ENCODE peak calls at places on chromosomes 7 and 10, in four cellular contexts. X, R, H and N are unnamed samples.
A peak's percentile ranks its signal among the peaks of the same experiment; 100 is the strongest.

GRCh38 chr10:74177140-74177677 is 26.2 kb downstream of the ADK start:
- DNase-seq in X (no peak), R (peak; percentile 54), H (no peak), N (peak; percentile 81)

GRCh38 chr10:16116404-16117304 is 256.3 kb upstream of the MINDY3 start:
- DNase-seq in R (peak; percentile 23), X (peak; percentile 9), H (peak; percentile 3), N (peak; percentile 52)

GRCh38 chr7:24715661-24716479 is 41.4 kb downstream of the GSDME start:
- DNase-seq in H (peak; percentile 61), R (peak; percentile 58), X (no peak), N (peak; percentile 21)

GRCh38 chr7:14995774-14996173 is 93.2 kb upstream of the DGKB start:
- DNase-seq in H (no peak), R (no peak), X (no peak), N (no peak)

GRCh38 chr10:111598433-111599059 is 521.7 kb downstream of the ADRA2A start:
- DNase-seq in H (peak; percentile 3), R (peak; percentile 15), X (peak; percentile 39), N (peak; percentile 53)

GRCh38 chr7:99046722-99047121 is 97.2 kb downstream of the SMURF1 start:
- DNase-seq in H (no peak), R (no peak), X (no peak), N (no peak)

GRCh38 chr7:5525271-5526189 is 101.9 kb upstream of the TNRC18 start:
- DNase-seq in R (no peak), X (no peak), H (peak; percentile 63), N (peak; percentile 39)

GRCh38 chr7:83876593-83876992 is 227.7 kb upstream of the SEMA3E start:
- DNase-seq in H (no peak), X (no peak), R (no peak), N (no peak)

GRCh38 chr7:129872054-129872453 is 80.7 kb downstream of the UBE2H start:
- DNase-seq in X (no peak), H (no peak), R (no peak), N (no peak)

GRCh38 chr7:142607351-142607750 is 141.9 kb upstream of the PRSS1 start:
- DNase-seq in R (no peak), H (no peak), X (no peak), N (no peak)

GRCh38 chr7:22610871-22611757 is 111.1 kb upstream of the STEAP1B start:
- DNase-seq in X (no peak), R (no peak), H (no peak), N (no peak)

GRCh38 chr7:70215491-70215890 is 617.2 kb downstream of the AUTS2 start:
- DNase-seq in H (no peak), X (no peak), R (no peak), N (no peak)

GRCh38 chr7:16428672-16429071 is 7.3 kb upstream of the CRPPA start:
- DNase-seq in X (no peak), R (no peak), H (no peak), N (no peak)

GRCh38 chr7:128137096-128137655 is 103.9 kb upstream of the LEP start:
- DNase-seq in X (no peak), H (no peak), R (no peak), N (peak; percentile 34)

GRCh38 chr10:27646604-27647191 is 98.9 kb downstream of the MKX start:
- DNase-seq in X (no peak), R (no peak), H (no peak), N (no peak)
- H3K4me2 ChIP-seq in X (no peak overlapping the region), R (no peak overlapping the region), H (no peak overlapping the region), N (no peak overlapping the region)

DNA sequence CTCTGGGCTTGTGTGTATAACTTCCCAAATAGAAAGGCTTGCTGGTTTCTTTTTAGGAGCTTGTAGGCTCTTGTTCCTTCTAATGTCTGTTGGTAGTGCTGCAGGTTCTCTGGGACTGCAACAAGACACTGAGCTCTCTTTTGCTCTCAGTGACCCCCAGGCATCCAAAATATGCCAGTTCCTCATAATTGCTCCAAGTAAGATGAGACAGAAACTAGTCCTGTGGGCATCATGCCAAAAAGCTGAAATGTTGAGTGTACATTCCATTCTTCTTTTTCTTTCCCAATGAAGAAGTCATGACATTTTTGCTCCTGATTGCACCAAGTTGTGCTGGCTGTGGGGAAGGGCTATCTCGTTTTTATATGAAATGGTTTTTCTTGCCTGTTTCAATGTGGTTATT is 7.1 kb upstream of the BTBD16 start:
- DNase-seq in X (no peak), H (no peak), R (no peak), N (peak; percentile 69)
- TF ChIP-seq ATF2 in X (no peak), H (no peak), R (no peak), N (no peak)

GRCh38 chr10:44334091-44334490 is 50.8 kb downstream of the CXCL12 start:
- DNase-seq in X (no peak), R (no peak), H (no peak), N (no peak)
- H3K4me2 ChIP-seq in X (no peak overlapping the region), R (no peak overlapping the region), H (no peak overlapping the region), N (no peak overlapping the region)

DNA sequence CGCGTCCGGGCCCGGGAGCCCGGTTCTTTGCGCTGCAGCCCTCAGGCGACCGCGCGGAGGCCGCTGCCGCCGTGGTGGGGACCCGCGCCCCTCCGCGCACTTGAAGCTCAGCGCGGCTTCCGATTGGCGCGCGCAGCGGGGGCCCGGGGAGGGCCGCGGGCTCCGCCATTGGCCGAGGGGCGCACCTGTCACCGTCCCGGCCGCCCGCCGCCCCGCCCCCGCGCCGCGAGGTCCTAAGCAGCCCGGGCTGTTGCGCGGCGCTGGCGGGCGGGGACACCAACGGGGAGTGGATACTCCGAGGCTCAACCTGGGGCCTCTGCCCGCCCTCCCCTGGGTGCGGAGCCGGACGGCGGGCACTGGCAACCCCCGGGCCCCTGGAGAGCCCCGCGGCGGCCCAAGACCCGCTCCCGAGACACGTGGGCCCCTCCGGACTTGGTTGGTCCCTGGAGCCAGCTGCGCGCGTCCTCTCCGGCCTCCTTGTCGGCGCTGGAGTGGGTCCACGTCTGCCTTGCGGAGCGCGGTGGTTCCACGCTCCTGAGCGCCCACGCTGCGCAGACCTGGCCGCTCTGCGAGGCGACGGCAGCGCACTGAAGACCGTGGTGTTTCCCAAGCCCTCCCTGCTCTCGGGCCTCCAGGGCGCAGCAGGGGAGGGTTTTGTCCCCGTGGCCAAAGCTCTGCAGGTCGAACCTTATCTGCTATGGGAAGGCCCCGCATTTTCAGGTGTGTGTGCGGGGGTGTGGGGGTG is at the start of gene MNX1:
- DNase-seq in R (peak; percentile 100), X (no peak), H (no peak), N (peak; percentile 57)
- TF ChIP-seq ATF2 in R (peak; percentile 19), X (no peak), H (no peak), N (no peak)

GRCh38 chr10:69479241-69479730 is 28.0 kb downstream of the TSPAN15 start:
- DNase-seq in H (no peak), X (no peak), R (no peak), N (no peak)
- H3K4me2 ChIP-seq in H (no peak overlapping the region), X (no peak overlapping the region), R (no peak overlapping the region), N (no peak overlapping the region)

DNA sequence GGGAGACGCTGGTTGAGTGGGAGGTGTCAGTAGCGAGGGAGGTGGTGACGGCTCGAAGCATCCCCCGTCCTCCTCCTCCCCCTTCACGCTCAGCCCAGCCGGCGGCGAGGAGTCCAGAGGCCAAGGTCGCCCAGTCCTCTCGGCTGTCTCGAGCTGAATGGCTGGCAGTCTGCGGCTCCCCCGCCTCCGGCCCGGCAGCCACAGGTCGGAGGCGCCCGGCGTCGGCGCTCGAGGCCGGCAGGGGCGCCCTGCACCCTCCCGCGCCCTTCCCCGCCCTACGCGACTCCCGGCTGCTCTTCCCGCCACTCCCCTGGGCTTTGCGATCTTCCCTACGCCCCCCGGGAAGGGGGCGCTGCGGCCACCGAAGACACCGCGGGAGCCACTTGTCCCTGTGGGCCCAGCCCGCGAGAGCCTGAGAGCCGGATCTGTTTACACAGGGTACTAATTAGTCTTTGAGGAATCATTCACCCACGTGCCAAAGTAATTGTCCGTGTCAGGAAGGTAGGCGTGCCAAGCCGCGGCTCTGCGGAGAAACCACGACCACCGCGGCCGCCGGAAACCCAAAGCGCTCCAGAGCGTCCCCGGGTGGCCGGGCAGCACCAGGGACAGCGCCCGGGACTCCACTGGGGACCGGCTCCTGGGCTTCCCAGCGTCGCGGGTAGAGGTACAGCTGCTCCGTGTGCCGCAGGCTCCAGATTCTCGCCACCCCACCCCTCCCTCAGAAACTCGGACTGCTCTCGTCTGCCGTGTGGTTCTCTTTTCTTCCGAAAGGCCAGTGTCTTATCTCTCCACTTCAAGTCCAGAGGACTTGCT is at the start of gene NXPH1:
- DNase-seq in X (no peak), R (peak; percentile 67), H (no peak), N (peak; percentile 37)
- TF ChIP-seq ATF2 in X (no peak), R (no peak), H (no peak), N (no peak)

GRCh38 chr10:22332116-22332692 is 11.3 kb downstream of the BMI1 start:
- DNase-seq in R (no peak), H (no peak), X (no peak), N (no peak)
- H3K4me2 ChIP-seq in R (no peak overlapping the region), H (no peak overlapping the region), X (no peak overlapping the region), N (no peak overlapping the region)

DNA sequence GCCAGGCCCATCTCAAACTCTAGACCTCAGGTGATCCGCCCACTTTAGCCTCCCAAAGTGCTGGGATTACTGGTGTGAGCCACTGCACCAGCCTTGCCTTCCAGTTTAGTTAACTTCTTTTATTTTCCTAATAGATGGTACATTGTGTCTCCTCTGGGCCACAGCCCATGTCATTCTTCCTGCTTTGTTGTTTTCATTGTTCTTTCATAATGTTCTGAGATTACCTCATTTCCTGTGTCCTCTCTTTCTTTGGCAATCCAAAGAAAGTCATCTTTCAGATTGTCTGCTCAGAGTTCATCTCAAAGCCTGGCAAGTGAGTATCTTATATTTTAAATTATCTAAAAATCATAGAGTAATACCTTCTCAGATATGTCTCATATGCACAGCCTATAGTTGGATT is at the start of gene OLAH:
- DNase-seq in R (no peak), X (no peak), H (no peak), N (no peak)
- TF ChIP-seq ATF2 in R (no peak), X (no peak), H (no peak), N (no peak)

GRCh38 chr7:913736-914520 is 37.6 kb downstream of the GET4 start:
- DNase-seq in R (no peak), H (no peak), X (no peak), N (no peak)

GRCh38 chr7:914521-915194 is 38.3 kb downstream of the GET4 start:
- DNase-seq in X (no peak), H (no peak), R (no peak), N (no peak)

GRCh38 chr7:916291-916941 is 38.1 kb downstream of the ADAP1 start:
- DNase-seq in X (no peak), H (no peak), R (no peak), N (no peak)

GRCh38 chr7:917255-918117 is 37.0 kb downstream of the ADAP1 start:
- DNase-seq in R (no peak), H (no peak), X (no peak), N (no peak)

GRCh38 chr7:915291-916218 is 38.9 kb downstream of the ADAP1 start:
- DNase-seq in H (no peak), R (no peak), X (no peak), N (no peak)
- H3K4me2 ChIP-seq in H (no peak overlapping the region), R (no peak overlapping the region), X (no peak overlapping the region), N (no peak overlapping the region)

GRCh38 chr10:88583584-88583957 is 453 bp upstream of the RNLS start:
- DNase-seq in H (no peak), X (no peak), R (no peak), N (no peak)

GRCh38 chr10:88582411-88582805 is 710 bp downstream of the RNLS start:
- DNase-seq in H (no peak), R (no peak), X (no peak), N (no peak)

GRCh38 chr10:88586462-88586861 is at the start of gene LIPJ:
- DNase-seq in X (no peak), R (no peak), H (no peak), N (no peak)

GRCh38 chr10:88582806-88583583 is at the start of gene RNLS:
- DNase-seq in R (peak; percentile 15), X (peak; percentile 33), H (peak; percentile 37), N (no peak)
- TF ChIP-seq ATF2 in R (no peak), X (no peak), H (no peak), N (no peak)